ENCODE peak calls at places on chromosomes 7 and 10, in five cellular contexts. One of them, this sample, is unnamed.

GRCh38 chr7:41711283-41712064 is 8.6 kb upstream of the INHBA start:
- DNase-seq in HepG2: peak
- DNase-seq in GM12878: no peak
- DNase-seq in H1: no peak
- DNase-seq in K562: peak
- DNase-seq in this sample: no peak

GRCh38 chr7:96936621-96937020 is 68.7 kb upstream of the DLX6 start:
- DNase-seq in HepG2: no peak
- DNase-seq in GM12878: no peak
- DNase-seq in H1: no peak
- DNase-seq in K562: no peak
- DNase-seq in this sample: no peak

GRCh38 chr10:96691761-96692160 is 28.6 kb downstream of the PIK3AP1 start:
- DNase-seq in HepG2: no peak
- DNase-seq in GM12878: no peak
- DNase-seq in H1: no peak
- DNase-seq in K562: no peak
- DNase-seq in this sample: no peak

GRCh38 chr10:133324857-133325260 is 11.8 kb downstream of the CALY start:
- DNase-seq in HepG2: no peak
- DNase-seq in GM12878: no peak
- DNase-seq in H1: no peak
- DNase-seq in K562: no peak
- DNase-seq in this sample: no peak

GRCh38 chr10:99770408-99771045 is 11.9 kb upstream of the ABCC2 start:
- DNase-seq in HepG2: peak
- DNase-seq in GM12878: no peak
- DNase-seq in H1: no peak
- DNase-seq in K562: no peak
- DNase-seq in this sample: no peak

GRCh38 chr7:148142660-148143248 is 447.8 kb upstream of the C7orf33 start:
- DNase-seq in HepG2: peak
- DNase-seq in GM12878: no peak
- DNase-seq in H1: no peak
- DNase-seq in K562: no peak
- DNase-seq in this sample: peak

GRCh38 chr7:4139656-4140320 is 542.3 kb upstream of the FOXK1 start:
- DNase-seq in HepG2: no peak
- DNase-seq in GM12878: no peak
- DNase-seq in H1: no peak
- DNase-seq in K562: no peak
- DNase-seq in this sample: no peak

GRCh38 chr7:1940402-1940786 is 270.3 kb downstream of the ELFN1 start:
- DNase-seq in HepG2: no peak
- DNase-seq in GM12878: peak
- DNase-seq in H1: no peak
- DNase-seq in K562: peak
- DNase-seq in this sample: no peak

GRCh38 chr10:28236641-28237040 is 66.2 kb downstream of the MPP7 start:
- DNase-seq in HepG2: no peak
- DNase-seq in GM12878: no peak
- DNase-seq in H1: no peak
- DNase-seq in K562: no peak
- DNase-seq in this sample: no peak

GRCh38 chr10:63388421-63389031 is 77.3 kb downstream of the JMJD1C start:
- DNase-seq in HepG2: no peak
- DNase-seq in GM12878: no peak
- DNase-seq in H1: no peak
- DNase-seq in K562: no peak
- DNase-seq in this sample: no peak

GRCh38 chr10:114686013-114686412 is 27.9 kb upstream of the ABLIM1 start:
- DNase-seq in HepG2: no peak
- DNase-seq in GM12878: no peak
- DNase-seq in H1: no peak
- DNase-seq in K562: no peak
- DNase-seq in this sample: no peak

GRCh38 chr10:30691601-30692015 is 62.1 kb upstream of the LYZL2 start:
- DNase-seq in HepG2: no peak
- DNase-seq in GM12878: no peak
- DNase-seq in H1: no peak
- DNase-seq in K562: no peak
- DNase-seq in this sample: no peak

GRCh38 chr7:98810166-98810802 is 59.5 kb downstream of the TMEM130 start:
- DNase-seq in HepG2: no peak
- DNase-seq in GM12878: no peak
- DNase-seq in H1: no peak
- DNase-seq in K562: no peak
- DNase-seq in this sample: no peak

GRCh38 chr10:924524-924859 is 7.0 kb downstream of the LARP4B start:
- DNase-seq in HepG2: no peak
- DNase-seq in GM12878: no peak
- DNase-seq in H1: no peak
- DNase-seq in K562: no peak
- DNase-seq in this sample: no peak

DNA sequence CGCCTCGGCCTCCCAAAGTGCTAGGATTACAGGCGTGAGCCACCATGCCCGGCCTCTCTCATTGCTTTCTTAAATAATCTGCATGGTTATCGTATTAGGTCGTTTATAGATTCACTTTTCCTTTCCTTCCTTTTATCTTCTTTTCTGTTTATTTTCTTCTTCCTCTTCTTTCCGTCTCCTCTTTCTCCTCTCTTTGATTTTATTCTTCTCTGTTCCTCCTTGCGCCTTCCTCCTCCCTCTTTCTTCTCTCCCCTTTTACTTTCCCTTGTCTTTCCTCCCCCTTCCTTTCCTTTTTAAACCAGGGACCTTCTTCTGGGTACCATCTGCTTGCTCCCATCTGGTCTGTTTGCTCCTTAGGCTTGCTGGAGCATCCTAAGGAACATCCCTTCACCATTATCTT is 18.6 kb downstream of the MLLT10 start:
- DNase-seq in HepG2: no peak
- DNase-seq in GM12878: no peak
- DNase-seq in H1: no peak
- DNase-seq in K562: no peak
- DNase-seq in this sample: no peak
- TF ChIP-seq CEBPB in HepG2: no peak
- TF ChIP-seq CEBPB in GM12878: no peak
- TF ChIP-seq CEBPB in H1: no peak
- TF ChIP-seq CEBPB in K562: no peak
- TF ChIP-seq CEBPB in this sample: no peak

GRCh38 chr10:3467052-3467906 is 294.7 kb upstream of the PITRM1 start:
- DNase-seq in HepG2: no peak
- DNase-seq in GM12878: no peak
- DNase-seq in H1: peak
- DNase-seq in K562: no peak
- DNase-seq in this sample: peak

GRCh38 chr10:3469639-3470020 is 297.0 kb upstream of the PITRM1 start:
- DNase-seq in HepG2: no peak
- DNase-seq in GM12878: no peak
- DNase-seq in H1: no peak
- DNase-seq in K562: no peak
- DNase-seq in this sample: no peak

GRCh38 chr10:3468919-3469638 is 296.5 kb upstream of the PITRM1 start:
- DNase-seq in HepG2: no peak
- DNase-seq in GM12878: no peak
- DNase-seq in H1: no peak
- DNase-seq in K562: no peak
- DNase-seq in this sample: peak

GRCh38 chr10:3464760-3465405 is 292.3 kb upstream of the PITRM1 start:
- DNase-seq in HepG2: no peak
- DNase-seq in GM12878: no peak
- DNase-seq in H1: no peak
- DNase-seq in K562: no peak
- DNase-seq in this sample: no peak

GRCh38 chr10:3465406-3465891 is 292.9 kb upstream of the PITRM1 start:
- DNase-seq in HepG2: no peak
- DNase-seq in GM12878: no peak
- DNase-seq in H1: no peak
- DNase-seq in K562: no peak
- DNase-seq in this sample: no peak
- TF ChIP-seq ZNF274 in HepG2: no peak
- TF ChIP-seq ZNF274 in GM12878: no peak
- TF ChIP-seq ZNF274 in H1: no peak
- TF ChIP-seq ZNF274 in K562: no peak
- TF ChIP-seq ZNF274 in this sample: no peak

GRCh38 chr10:70458329-70459060 is 17.0 kb upstream of the NODAL start:
- DNase-seq in HepG2: no peak
- DNase-seq in GM12878: no peak
- DNase-seq in H1: no peak
- DNase-seq in K562: peak
- DNase-seq in this sample: no peak

GRCh38 chr10:70456164-70456563 is 14.7 kb upstream of the NODAL start:
- DNase-seq in HepG2: no peak
- DNase-seq in GM12878: no peak
- DNase-seq in H1: no peak
- DNase-seq in K562: no peak
- DNase-seq in this sample: no peak

GRCh38 chr10:70459061-70459770 is 17.7 kb upstream of the NODAL start:
- DNase-seq in HepG2: no peak
- DNase-seq in GM12878: no peak
- DNase-seq in H1: no peak
- DNase-seq in K562: no peak
- DNase-seq in this sample: no peak

GRCh38 chr10:70459771-70460490 is 18.4 kb upstream of the NODAL start:
- DNase-seq in HepG2: no peak
- DNase-seq in GM12878: no peak
- DNase-seq in H1: no peak
- DNase-seq in K562: no peak
- DNase-seq in this sample: no peak

GRCh38 chr10:70457759-70458305 is 16.4 kb upstream of the NODAL start:
- DNase-seq in HepG2: no peak
- DNase-seq in GM12878: no peak
- DNase-seq in H1: no peak
- DNase-seq in K562: no peak
- DNase-seq in this sample: no peak
- H3K4me2 ChIP-seq in HepG2: no peak
- H3K4me2 ChIP-seq in GM12878: no peak
- H3K4me2 ChIP-seq in H1: peak
- H3K4me2 ChIP-seq in K562: no peak
- H3K4me2 ChIP-seq in this sample: peak

GRCh38 chr7:50284296-50284695 is 20.2 kb upstream of the IKZF1 start:
- DNase-seq in HepG2: no peak
- DNase-seq in GM12878: no peak
- DNase-seq in H1: no peak
- DNase-seq in K562: no peak
- DNase-seq in this sample: no peak

GRCh38 chr7:50278120-50278519 is 26.4 kb upstream of the IKZF1 start:
- DNase-seq in HepG2: no peak
- DNase-seq in GM12878: no peak
- DNase-seq in H1: no peak
- DNase-seq in K562: no peak
- DNase-seq in this sample: no peak

GRCh38 chr7:50285259-50285658 is 19.3 kb upstream of the IKZF1 start:
- DNase-seq in HepG2: no peak
- DNase-seq in GM12878: no peak
- DNase-seq in H1: no peak
- DNase-seq in K562: no peak
- DNase-seq in this sample: no peak

GRCh38 chr7:50283206-50283605 is 21.3 kb upstream of the IKZF1 start:
- DNase-seq in HepG2: no peak
- DNase-seq in GM12878: no peak
- DNase-seq in H1: no peak
- DNase-seq in K562: no peak
- DNase-seq in this sample: no peak

GRCh38 chr7:50281680-50282445 is 22.7 kb upstream of the IKZF1 start:
- DNase-seq in HepG2: no peak
- DNase-seq in GM12878: peak
- DNase-seq in H1: no peak
- DNase-seq in K562: no peak
- DNase-seq in this sample: no peak
- TF ChIP-seq CEBPB in HepG2: no peak
- TF ChIP-seq CEBPB in GM12878: no peak
- TF ChIP-seq CEBPB in H1: no peak
- TF ChIP-seq CEBPB in K562: no peak
- TF ChIP-seq CEBPB in this sample: no peak

This sample was measured in HCT116.